ENCODE peak calls at places on chromosomes 6 and 20, in nine cellular contexts. C, B, Y, S, T, F, E, Q and U are unnamed samples.
A peak's percentile ranks its signal among the peaks of the same experiment; 100 is the strongest.

GRCh38 chr6:38933426-38933825 is 115.2 kb upstream of the GLP1R start:
- DNase-seq in C (no peak), B (peak; percentile 15), Y (no peak), S (peak; percentile 40), T (no peak), F (no peak), E (no peak), Q (no peak), U (no peak)

GRCh38 chr6:111580401-111580800 is 25.3 kb downstream of the TRAF3IP2 start:
- DNase-seq in C (no peak), B (no peak), Y (no peak), S (no peak), T (no peak), F (no peak), E (no peak), Q (no peak), U (no peak)

GRCh38 chr6:1082040-1082935 is 229.6 kb upstream of the FOXQ1 start:
- DNase-seq in C (no peak), B (peak; percentile 39), Y (no peak), S (peak; percentile 91), T (no peak), F (no peak), E (no peak), Q (no peak), U (peak; percentile 15)

GRCh38 chr6:5351552-5351951 is 90.2 kb downstream of the FARS2 start:
- DNase-seq in C (no peak), B (no peak), Y (no peak), S (no peak), T (no peak), F (no peak), E (no peak), Q (no peak), U (no peak)

GRCh38 chr6:133889557-133890301 is 816 bp downstream of the TCF21 start:
- DNase-seq in C (peak; percentile 33), B (no peak), Y (peak; percentile 37), S (peak; percentile 68), T (no peak), F (no peak), E (no peak), Q (no peak), U (peak; percentile 87)

GRCh38 chr6:43396408-43397149 is 27.1 kb upstream of the ZNF318 start:
- DNase-seq in C (no peak), B (no peak), Y (no peak), S (no peak), T (no peak), F (no peak), E (no peak), Q (no peak), U (peak; percentile 75)

GRCh38 chr6:4459032-4459431 is 317.2 kb upstream of the CDYL start:
- DNase-seq in C (peak; percentile 26), B (peak; percentile 79), Y (no peak), S (peak; percentile 86), T (no peak), F (peak; percentile 48), E (no peak), Q (no peak), U (no peak)

GRCh38 chr6:28947831-28948270 is 24.1 kb upstream of the TRIM27 start:
- DNase-seq in C (no peak), B (no peak), Y (no peak), S (peak; percentile 68), T (no peak), F (no peak), E (no peak), Q (no peak), U (peak; percentile 82)

GRCh38 chr6:128731249-128732165 is 151.4 kb upstream of the LAMA2 start:
- DNase-seq in C (no peak), B (peak; percentile 63), Y (peak; percentile 19), S (peak; percentile 51), T (peak; percentile 83), F (no peak), E (no peak), Q (no peak), U (peak; percentile 58)

GRCh38 chr6:143286280-143286795 is 164.2 kb downstream of the ADAT2 start:
- DNase-seq in C (no peak), B (peak; percentile 34), Y (no peak), S (no peak), T (no peak), F (no peak), E (no peak), Q (no peak), U (no peak)

GRCh38 chr6:170269873-170270541 is 20.9 kb downstream of the DLL1 start:
- DNase-seq in C (no peak), B (no peak), Y (no peak), S (no peak), T (no peak), F (peak; percentile 30), E (no peak), Q (no peak), U (no peak)

GRCh38 chr20:57396212-57396611 is 5.0 kb downstream of the RBM38 start:
- DNase-seq in C (no peak), B (no peak), Y (no peak), S (no peak), T (no peak), F (no peak), E (no peak), Q (no peak), U (no peak)

GRCh38 chr6:109483744-109484075 is 691 bp upstream of the ZBTB24 start:
- DNase-seq in C (no peak), B (no peak), Y (no peak), S (no peak), T (no peak), F (no peak), E (no peak), Q (no peak), U (no peak)

GRCh38 chr20:25160897-25161296 is 34.6 kb upstream of the ENTPD6 start:
- DNase-seq in C (no peak), B (no peak), Y (no peak), S (no peak), T (no peak), F (no peak), E (no peak), Q (no peak), U (no peak)

GRCh38 chr6:145559836-145560235 is 175.5 kb downstream of the EPM2A start:
- DNase-seq in C (no peak), B (no peak), Y (no peak), S (no peak), T (no peak), F (no peak), E (no peak), Q (no peak), U (no peak)

GRCh38 chr6:106444777-106445507 is 84.4 kb downstream of the CRYBG1 start:
- DNase-seq in C (no peak), B (peak; percentile 74), Y (no peak), S (peak; percentile 55), T (peak; percentile 56), F (peak; percentile 80), E (no peak), Q (no peak), U (no peak)

GRCh38 chr6:134835998-134836397 is 113.9 kb downstream of the ALDH8A1 start:
- DNase-seq in C (no peak), B (peak; percentile 38), Y (no peak), S (no peak), T (no peak), F (no peak), E (no peak), Q (no peak), U (no peak)

GRCh38 chr6:39785281-39785680 is 6.9 kb upstream of the DAAM2 start:
- DNase-seq in C (no peak), B (no peak), Y (no peak), S (no peak), T (no peak), F (no peak), E (no peak), Q (no peak), U (no peak)

GRCh38 chr6:16712931-16713484 is 48.3 kb downstream of the ATXN1 start:
- DNase-seq in C (peak; percentile 56), B (peak; percentile 69), Y (no peak), S (peak; percentile 93), T (peak; percentile 66), F (no peak), E (no peak), Q (no peak), U (no peak)